ENCODE peak calls at places on chromosome 4, in five cellular contexts. One of them, this sample, is unnamed. For H3K9me3, the result is how much of the 10 kb centered on the place peaks cover.

GRCh38 chr4:7985072-7985471 is 45.4 kb upstream of the AFAP1 start:
- DNase-seq in esophagus squamous epithelium: no peak
- DNase-seq in adrenal gland: no peak
- DNase-seq in left ventricle myocardium inferior: no peak
- DNase-seq in transverse colon: no peak
- DNase-seq in this sample: no peak

GRCh38 chr4:149296084-149296483 is 519.6 kb downstream of the IQCM start:
- DNase-seq in transverse colon: no peak
- DNase-seq in esophagus squamous epithelium: no peak
- DNase-seq in adrenal gland: no peak
- DNase-seq in left ventricle myocardium inferior: no peak
- DNase-seq in this sample: no peak

GRCh38 chr4:19645589-19645988 is 606.1 kb upstream of the SLIT2 start:
- DNase-seq in left ventricle myocardium inferior: no peak
- DNase-seq in transverse colon: no peak
- DNase-seq in esophagus squamous epithelium: no peak
- DNase-seq in adrenal gland: no peak
- DNase-seq in this sample: no peak

GRCh38 chr4:2900701-2901100 is 57.1 kb downstream of the ADD1 start:
- DNase-seq in left ventricle myocardium inferior: no peak
- DNase-seq in transverse colon: no peak
- DNase-seq in adrenal gland: no peak
- DNase-seq in esophagus squamous epithelium: no peak
- DNase-seq in this sample: no peak

GRCh38 chr4:33482773-33483172 is 2761.5 kb downstream of the ARAP2 start:
- DNase-seq in adrenal gland: no peak
- DNase-seq in left ventricle myocardium inferior: no peak
- DNase-seq in esophagus squamous epithelium: no peak
- DNase-seq in transverse colon: no peak
- DNase-seq in this sample: no peak

GRCh38 chr4:185183622-185184281 is 20.0 kb downstream of the CFAP97 start:
- DNase-seq in transverse colon: peak
- DNase-seq in esophagus squamous epithelium: peak
- DNase-seq in adrenal gland: peak
- DNase-seq in left ventricle myocardium inferior: peak
- DNase-seq in this sample: peak

GRCh38 chr4:111880116-111880515 is 265.1 kb upstream of the FAM241A start:
- DNase-seq in adrenal gland: no peak
- DNase-seq in transverse colon: no peak
- DNase-seq in esophagus squamous epithelium: no peak
- DNase-seq in left ventricle myocardium inferior: no peak
- DNase-seq in this sample: no peak

GRCh38 chr4:185794637-185795036 is 17.4 kb downstream of the SORBS2 start:
- DNase-seq in transverse colon: no peak
- DNase-seq in left ventricle myocardium inferior: no peak
- DNase-seq in esophagus squamous epithelium: no peak
- DNase-seq in adrenal gland: no peak
- DNase-seq in this sample: no peak

GRCh38 chr4:3297066-3297859 is 4.4 kb downstream of the RGS12 start:
- DNase-seq in adrenal gland: no peak
- DNase-seq in esophagus squamous epithelium: no peak
- DNase-seq in left ventricle myocardium inferior: no peak
- DNase-seq in transverse colon: no peak
- DNase-seq in this sample: no peak

GRCh38 chr4:12242354-12242753 is 813.7 kb upstream of the HS3ST1 start:
- DNase-seq in adrenal gland: no peak
- DNase-seq in left ventricle myocardium inferior: no peak
- DNase-seq in transverse colon: no peak
- DNase-seq in esophagus squamous epithelium: no peak
- DNase-seq in this sample: no peak

GRCh38 chr4:89110541-89110985 is 770 bp upstream of the TIGD2 start:
- DNase-seq in adrenal gland: no peak
- DNase-seq in esophagus squamous epithelium: no peak
- DNase-seq in transverse colon: no peak
- DNase-seq in left ventricle myocardium inferior: no peak
- DNase-seq in this sample: no peak

GRCh38 chr4:188147176-188147575 is 7.9 kb downstream of the TRIML1 start:
- DNase-seq in adrenal gland: no peak
- DNase-seq in left ventricle myocardium inferior: no peak
- DNase-seq in transverse colon: no peak
- DNase-seq in esophagus squamous epithelium: no peak
- DNase-seq in this sample: no peak

GRCh38 chr4:54066718-54067129 is 2.3 kb upstream of the CHIC2 start:
- DNase-seq in adrenal gland: no peak
- DNase-seq in esophagus squamous epithelium: no peak
- DNase-seq in transverse colon: no peak
- DNase-seq in left ventricle myocardium inferior: no peak
- DNase-seq in this sample: peak

GRCh38 chr4:119261986-119262385 is 49.5 kb downstream of the USP53 start:
- DNase-seq in adrenal gland: no peak
- DNase-seq in left ventricle myocardium inferior: no peak
- DNase-seq in transverse colon: no peak
- DNase-seq in esophagus squamous epithelium: no peak
- DNase-seq in this sample: no peak

GRCh38 chr4:8377103-8378075 is 63.1 kb downstream of the ACOX3 start:
- DNase-seq in transverse colon: no peak
- DNase-seq in left ventricle myocardium inferior: peak
- DNase-seq in adrenal gland: no peak
- DNase-seq in esophagus squamous epithelium: no peak
- DNase-seq in this sample: no peak

GRCh38 chr4:122963222-122963621 is 40.8 kb upstream of the NUDT6 start:
- DNase-seq in esophagus squamous epithelium: no peak
- DNase-seq in left ventricle myocardium inferior: no peak
- DNase-seq in adrenal gland: no peak
- DNase-seq in transverse colon: no peak
- DNase-seq in this sample: no peak

GRCh38 chr4:154560824-154561231 is 2.0 kb upstream of the FGB start:
- DNase-seq in esophagus squamous epithelium: no peak
- DNase-seq in left ventricle myocardium inferior: no peak
- DNase-seq in adrenal gland: no peak
- DNase-seq in transverse colon: no peak
- DNase-seq in this sample: no peak

GRCh38 chr4:2071912-2072867 is 13.1 kb downstream of the NAT8L start:
- DNase-seq in transverse colon: no peak
- DNase-seq in esophagus squamous epithelium: no peak
- DNase-seq in left ventricle myocardium inferior: no peak
- DNase-seq in adrenal gland: peak
- DNase-seq in this sample: no peak

GRCh38 chr4:101400096-101400495 is 52.8 kb upstream of the PPP3CA start:
- DNase-seq in esophagus squamous epithelium: no peak
- DNase-seq in transverse colon: no peak
- DNase-seq in left ventricle myocardium inferior: no peak
- DNase-seq in adrenal gland: no peak
- DNase-seq in this sample: no peak

GRCh38 chr4:163161536-163162205 is 5.0 kb downstream of the NAF1 start:
- DNase-seq in left ventricle myocardium inferior: no peak
- DNase-seq in esophagus squamous epithelium: no peak
- DNase-seq in adrenal gland: no peak
- DNase-seq in transverse colon: no peak
- DNase-seq in this sample: no peak

GRCh38 chr4:95640337-95640736 is 91.6 kb upstream of the UNC5C start:
- DNase-seq in left ventricle myocardium inferior: no peak
- DNase-seq in esophagus squamous epithelium: no peak
- DNase-seq in transverse colon: no peak
- DNase-seq in adrenal gland: no peak
- DNase-seq in this sample: no peak

GRCh38 chr4:9947168-9948062 is 73.9 kb downstream of the SLC2A9 start:
- DNase-seq in left ventricle myocardium inferior: no peak
- DNase-seq in adrenal gland: no peak
- DNase-seq in esophagus squamous epithelium: no peak
- DNase-seq in transverse colon: no peak
- DNase-seq in this sample: no peak

GRCh38 chr4:38319456-38320348 is 344.3 kb upstream of the KLF3 start:
- DNase-seq in transverse colon: peak
- DNase-seq in esophagus squamous epithelium: peak
- DNase-seq in adrenal gland: peak
- DNase-seq in left ventricle myocardium inferior: peak
- DNase-seq in this sample: peak
- H3K27ac ChIP-seq in transverse colon: peak
- H3K27ac ChIP-seq in esophagus squamous epithelium: peak
- H3K27ac ChIP-seq in adrenal gland: peak
- H3K27ac ChIP-seq in left ventricle myocardium inferior: peak
- H3K27ac ChIP-seq in this sample: peak

GRCh38 chr4:139317635-139318034 is 15.4 kb upstream of the NDUFC1 start:
- DNase-seq in transverse colon: no peak
- DNase-seq in adrenal gland: no peak
- DNase-seq in esophagus squamous epithelium: no peak
- DNase-seq in left ventricle myocardium inferior: no peak
- DNase-seq in this sample: no peak
- H3K9me3 ChIP-seq in transverse colon: under half
- H3K9me3 ChIP-seq in adrenal gland: under half
- H3K9me3 ChIP-seq in esophagus squamous epithelium: under half
- H3K9me3 ChIP-seq in left ventricle myocardium inferior: under half
- H3K9me3 ChIP-seq in this sample: under half

GRCh38 chr4:137934921-137935320 is 307.2 kb downstream of the SLC7A11 start:
- DNase-seq in left ventricle myocardium inferior: no peak
- DNase-seq in transverse colon: no peak
- DNase-seq in adrenal gland: no peak
- DNase-seq in esophagus squamous epithelium: no peak
- DNase-seq in this sample: no peak
- H3K27ac ChIP-seq in left ventricle myocardium inferior: no peak
- H3K27ac ChIP-seq in transverse colon: no peak
- H3K27ac ChIP-seq in adrenal gland: no peak
- H3K27ac ChIP-seq in esophagus squamous epithelium: no peak
- H3K27ac ChIP-seq in this sample: no peak

GRCh38 chr4:87864321-87864720 is 31.6 kb downstream of the MEPE start:
- DNase-seq in transverse colon: no peak
- DNase-seq in adrenal gland: no peak
- DNase-seq in left ventricle myocardium inferior: no peak
- DNase-seq in esophagus squamous epithelium: no peak
- DNase-seq in this sample: no peak

GRCh38 chr4:87868482-87868881 is 35.7 kb downstream of the MEPE start:
- DNase-seq in left ventricle myocardium inferior: no peak
- DNase-seq in adrenal gland: no peak
- DNase-seq in transverse colon: no peak
- DNase-seq in esophagus squamous epithelium: no peak
- DNase-seq in this sample: no peak

GRCh38 chr4:87863486-87863885 is 30.7 kb downstream of the MEPE start:
- DNase-seq in transverse colon: no peak
- DNase-seq in left ventricle myocardium inferior: no peak
- DNase-seq in adrenal gland: no peak
- DNase-seq in esophagus squamous epithelium: no peak
- DNase-seq in this sample: no peak

GRCh38 chr4:87865288-87865687 is 32.5 kb downstream of the MEPE start:
- DNase-seq in esophagus squamous epithelium: no peak
- DNase-seq in left ventricle myocardium inferior: no peak
- DNase-seq in adrenal gland: peak
- DNase-seq in transverse colon: no peak
- DNase-seq in this sample: no peak

DNA sequence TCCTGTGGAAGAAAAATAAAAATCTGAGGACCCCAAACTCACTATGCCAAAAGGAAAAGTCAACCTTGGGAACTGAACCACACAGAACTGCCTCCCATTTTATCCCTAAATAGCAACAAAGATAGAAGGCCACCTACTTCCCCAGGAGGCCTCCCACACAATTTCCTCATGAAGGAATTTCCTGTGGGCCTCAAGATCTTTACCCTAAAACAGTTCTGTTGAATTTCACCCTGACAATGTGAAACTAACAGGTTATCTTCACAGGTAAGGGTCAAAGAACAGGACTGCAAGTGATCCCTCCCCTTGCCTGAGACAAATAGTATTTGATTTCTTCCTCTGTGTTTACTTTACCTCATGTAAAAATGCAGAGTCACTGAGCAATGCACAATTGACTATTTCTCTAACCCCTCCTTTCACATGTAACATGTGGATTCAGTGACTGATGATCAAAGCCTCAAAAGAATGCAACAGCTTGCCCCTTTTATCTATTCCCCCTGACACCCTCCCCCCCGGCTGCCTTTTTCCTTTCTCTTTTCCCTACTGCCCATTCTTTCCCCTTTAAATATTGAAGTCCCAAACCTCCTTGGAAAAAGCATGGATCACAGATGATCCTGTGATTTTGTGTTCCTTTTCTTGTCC is 33.3 kb downstream of the MEPE start:
- DNase-seq in left ventricle myocardium inferior: no peak
- DNase-seq in transverse colon: no peak
- DNase-seq in adrenal gland: no peak
- DNase-seq in esophagus squamous epithelium: no peak
- DNase-seq in this sample: no peak
- H3K9me3 ChIP-seq in left ventricle myocardium inferior: under half
- H3K9me3 ChIP-seq in transverse colon: under half
- H3K9me3 ChIP-seq in adrenal gland: under half
- H3K9me3 ChIP-seq in esophagus squamous epithelium: under half
- H3K9me3 ChIP-seq in this sample: under half